ENCODE peak calls at places on chromosomes 6 and 20, in nine cellular contexts. One of them, this sample, is unnamed.

GRCh38 chr6:20319520-20320357 is 81.9 kb upstream of the E2F3 start:
- DNase-seq in esophagus squamous epithelium: peak; percentile 18
- DNase-seq in hippocampal formation: no peak
- DNase-seq in Peyer's patch: peak; percentile 85
- DNase-seq in left cardiac atrium: peak; percentile 38
- DNase-seq in left lung: peak; percentile 86
- DNase-seq in CD8-positive, alpha-beta T cell: peak; percentile 75
- DNase-seq in lower lobe of right lung: peak; percentile 70
- DNase-seq in HTR-8/SVneo: no peak
- DNase-seq in this sample: peak; percentile 68

GRCh38 chr6:55290736-55291135 is 36.5 kb upstream of the GFRAL start:
- DNase-seq in left cardiac atrium: no peak
- DNase-seq in HTR-8/SVneo: no peak
- DNase-seq in lower lobe of right lung: no peak
- DNase-seq in CD8-positive, alpha-beta T cell: no peak
- DNase-seq in left lung: no peak
- DNase-seq in esophagus squamous epithelium: no peak
- DNase-seq in hippocampal formation: no peak
- DNase-seq in Peyer's patch: no peak
- DNase-seq in this sample: no peak

GRCh38 chr20:25314497-25315417 is 66.9 kb downstream of the PYGB start:
- DNase-seq in HTR-8/SVneo: no peak
- DNase-seq in left cardiac atrium: no peak
- DNase-seq in lower lobe of right lung: peak; percentile 33
- DNase-seq in Peyer's patch: peak; percentile 10
- DNase-seq in left lung: peak; percentile 62
- DNase-seq in hippocampal formation: no peak
- DNase-seq in esophagus squamous epithelium: no peak
- DNase-seq in CD8-positive, alpha-beta T cell: no peak
- DNase-seq in this sample: no peak

GRCh38 chr20:5626603-5627002 is 123.6 kb upstream of the SHLD1 start:
- DNase-seq in left lung: no peak
- DNase-seq in lower lobe of right lung: no peak
- DNase-seq in hippocampal formation: no peak
- DNase-seq in left cardiac atrium: no peak
- DNase-seq in CD8-positive, alpha-beta T cell: no peak
- DNase-seq in esophagus squamous epithelium: no peak
- DNase-seq in Peyer's patch: no peak
- DNase-seq in HTR-8/SVneo: no peak
- DNase-seq in this sample: no peak

GRCh38 chr6:126195625-126196236 is 144.2 kb upstream of the CENPW start:
- DNase-seq in left lung: no peak
- DNase-seq in lower lobe of right lung: no peak
- DNase-seq in Peyer's patch: no peak
- DNase-seq in hippocampal formation: no peak
- DNase-seq in left cardiac atrium: no peak
- DNase-seq in CD8-positive, alpha-beta T cell: no peak
- DNase-seq in HTR-8/SVneo: no peak
- DNase-seq in esophagus squamous epithelium: no peak
- DNase-seq in this sample: no peak

GRCh38 chr20:33684533-33685327 is 1.5 kb downstream of the E2F1 start:
- DNase-seq in lower lobe of right lung: no peak
- DNase-seq in Peyer's patch: no peak
- DNase-seq in left lung: no peak
- DNase-seq in hippocampal formation: no peak
- DNase-seq in CD8-positive, alpha-beta T cell: no peak
- DNase-seq in esophagus squamous epithelium: no peak
- DNase-seq in HTR-8/SVneo: no peak
- DNase-seq in left cardiac atrium: no peak
- DNase-seq in this sample: no peak

GRCh38 chr20:9491324-9491723 is 23.1 kb upstream of the LAMP5 start:
- DNase-seq in left lung: no peak
- DNase-seq in HTR-8/SVneo: no peak
- DNase-seq in hippocampal formation: no peak
- DNase-seq in esophagus squamous epithelium: no peak
- DNase-seq in left cardiac atrium: no peak
- DNase-seq in CD8-positive, alpha-beta T cell: no peak
- DNase-seq in Peyer's patch: no peak
- DNase-seq in lower lobe of right lung: no peak
- DNase-seq in this sample: no peak

GRCh38 chr6:4394786-4395185 is 259.4 kb upstream of the ECI2 start:
- DNase-seq in esophagus squamous epithelium: no peak
- DNase-seq in left lung: no peak
- DNase-seq in CD8-positive, alpha-beta T cell: no peak
- DNase-seq in hippocampal formation: no peak
- DNase-seq in lower lobe of right lung: no peak
- DNase-seq in Peyer's patch: no peak
- DNase-seq in HTR-8/SVneo: no peak
- DNase-seq in left cardiac atrium: no peak
- DNase-seq in this sample: no peak

GRCh38 chr6:87914637-87915395 is 132.8 kb upstream of the SPACA1 start:
- DNase-seq in left cardiac atrium: no peak
- DNase-seq in hippocampal formation: no peak
- DNase-seq in CD8-positive, alpha-beta T cell: no peak
- DNase-seq in left lung: no peak
- DNase-seq in lower lobe of right lung: no peak
- DNase-seq in HTR-8/SVneo: no peak
- DNase-seq in Peyer's patch: peak; percentile 31
- DNase-seq in esophagus squamous epithelium: no peak
- DNase-seq in this sample: no peak

GRCh38 chr6:52546678-52547077 is 30.2 kb downstream of the TRAM2 start:
- DNase-seq in lower lobe of right lung: no peak
- DNase-seq in hippocampal formation: no peak
- DNase-seq in Peyer's patch: no peak
- DNase-seq in HTR-8/SVneo: no peak
- DNase-seq in esophagus squamous epithelium: no peak
- DNase-seq in left lung: no peak
- DNase-seq in CD8-positive, alpha-beta T cell: no peak
- DNase-seq in left cardiac atrium: no peak
- DNase-seq in this sample: no peak

GRCh38 chr20:38373231-38373867 is 27.1 kb downstream of the LBP start:
- DNase-seq in left lung: no peak
- DNase-seq in HTR-8/SVneo: no peak
- DNase-seq in esophagus squamous epithelium: no peak
- DNase-seq in lower lobe of right lung: no peak
- DNase-seq in CD8-positive, alpha-beta T cell: no peak
- DNase-seq in hippocampal formation: no peak
- DNase-seq in Peyer's patch: no peak
- DNase-seq in left cardiac atrium: peak; percentile 53
- DNase-seq in this sample: no peak

GRCh38 chr20:47754301-47754700 is 31.0 kb downstream of the SULF2 start:
- DNase-seq in left lung: no peak
- DNase-seq in esophagus squamous epithelium: no peak
- DNase-seq in Peyer's patch: no peak
- DNase-seq in lower lobe of right lung: no peak
- DNase-seq in hippocampal formation: no peak
- DNase-seq in left cardiac atrium: no peak
- DNase-seq in CD8-positive, alpha-beta T cell: no peak
- DNase-seq in HTR-8/SVneo: no peak
- DNase-seq in this sample: no peak

GRCh38 chr20:60895363-60896079 is 356.5 kb upstream of the CDH4 start:
- DNase-seq in HTR-8/SVneo: no peak
- DNase-seq in esophagus squamous epithelium: no peak
- DNase-seq in left cardiac atrium: no peak
- DNase-seq in left lung: no peak
- DNase-seq in hippocampal formation: no peak
- DNase-seq in lower lobe of right lung: no peak
- DNase-seq in Peyer's patch: no peak
- DNase-seq in CD8-positive, alpha-beta T cell: no peak
- DNase-seq in this sample: no peak

GRCh38 chr20:2179957-2180356 is 78.3 kb downstream of the STK35 start:
- DNase-seq in Peyer's patch: no peak
- DNase-seq in HTR-8/SVneo: no peak
- DNase-seq in CD8-positive, alpha-beta T cell: no peak
- DNase-seq in lower lobe of right lung: no peak
- DNase-seq in esophagus squamous epithelium: no peak
- DNase-seq in left cardiac atrium: no peak
- DNase-seq in left lung: no peak
- DNase-seq in hippocampal formation: no peak
- DNase-seq in this sample: no peak

GRCh38 chr20:38349856-38350255 is 3.6 kb downstream of the LBP start:
- DNase-seq in HTR-8/SVneo: no peak
- DNase-seq in CD8-positive, alpha-beta T cell: no peak
- DNase-seq in esophagus squamous epithelium: no peak
- DNase-seq in left cardiac atrium: no peak
- DNase-seq in Peyer's patch: no peak
- DNase-seq in hippocampal formation: no peak
- DNase-seq in lower lobe of right lung: no peak
- DNase-seq in left lung: no peak
- DNase-seq in this sample: no peak

This sample was measured in T-helper 1 cell.